ENCODE peak calls at places on chromosomes 13 and 19, in five cellular contexts. One of them, this sample, is unnamed.

GRCh38 chr19:5039642-5040543 is 71.0 kb downstream of the KDM4B start:
- DNase-seq in psoas muscle: no peak
- DNase-seq in body of pancreas: no peak
- DNase-seq in breast epithelium: no peak
- DNase-seq in mucosa of descending colon: no peak
- DNase-seq in this sample: no peak

GRCh38 chr19:35099155-35099896 is 16.3 kb upstream of the FXYD3 start:
- DNase-seq in body of pancreas: no peak
- DNase-seq in breast epithelium: no peak
- DNase-seq in mucosa of descending colon: no peak
- DNase-seq in psoas muscle: no peak
- DNase-seq in this sample: no peak

GRCh38 chr19:42207767-42208259 is 9.7 kb downstream of the DEDD2 start:
- DNase-seq in breast epithelium: no peak
- DNase-seq in mucosa of descending colon: peak; percentile 66
- DNase-seq in body of pancreas: no peak
- DNase-seq in psoas muscle: no peak
- DNase-seq in this sample: no peak

GRCh38 chr13:59673301-59673700 is 490.4 kb downstream of the DIAPH3 start:
- DNase-seq in mucosa of descending colon: no peak
- DNase-seq in body of pancreas: no peak
- DNase-seq in breast epithelium: no peak
- DNase-seq in psoas muscle: no peak
- DNase-seq in this sample: no peak

GRCh38 chr19:604355-604754 is 14.7 kb downstream of the HCN2 start:
- DNase-seq in breast epithelium: no peak
- DNase-seq in mucosa of descending colon: no peak
- DNase-seq in psoas muscle: no peak
- DNase-seq in body of pancreas: no peak
- DNase-seq in this sample: peak; percentile 31

GRCh38 chr19:10881403-10882107 is 10.2 kb downstream of the CARM1 start:
- DNase-seq in breast epithelium: no peak
- DNase-seq in psoas muscle: no peak
- DNase-seq in body of pancreas: no peak
- DNase-seq in mucosa of descending colon: no peak
- DNase-seq in this sample: no peak

GRCh38 chr13:48235100-48235813 is 2.3 kb downstream of the ITM2B start:
- DNase-seq in mucosa of descending colon: no peak
- DNase-seq in body of pancreas: peak; percentile 56
- DNase-seq in breast epithelium: no peak
- DNase-seq in psoas muscle: no peak
- DNase-seq in this sample: no peak

GRCh38 chr19:35549174-35549788 is 3.9 kb downstream of the TMEM147 start:
- DNase-seq in breast epithelium: no peak
- DNase-seq in body of pancreas: peak; percentile 78
- DNase-seq in psoas muscle: no peak
- DNase-seq in mucosa of descending colon: no peak
- DNase-seq in this sample: peak; percentile 66

GRCh38 chr19:5407356-5407755 is 47.9 kb upstream of the ZNRF4 start:
- DNase-seq in body of pancreas: no peak
- DNase-seq in breast epithelium: no peak
- DNase-seq in psoas muscle: no peak
- DNase-seq in mucosa of descending colon: no peak
- DNase-seq in this sample: no peak

GRCh38 chr19:2294377-2295335 is 12.7 kb upstream of the PEAK3 start:
- DNase-seq in breast epithelium: no peak
- DNase-seq in body of pancreas: no peak
- DNase-seq in psoas muscle: no peak
- DNase-seq in mucosa of descending colon: no peak
- DNase-seq in this sample: no peak

GRCh38 chr19:40503300-40503699 is 36.5 kb downstream of the SPTBN4 start:
- DNase-seq in mucosa of descending colon: no peak
- DNase-seq in psoas muscle: no peak
- DNase-seq in body of pancreas: peak; percentile 23
- DNase-seq in breast epithelium: no peak
- DNase-seq in this sample: no peak

GRCh38 chr19:44005968-44006367 is 3.2 kb downstream of the ZNF230 start:
- DNase-seq in breast epithelium: no peak
- DNase-seq in psoas muscle: no peak
- DNase-seq in mucosa of descending colon: no peak
- DNase-seq in body of pancreas: no peak
- DNase-seq in this sample: no peak

GRCh38 chr13:48403151-48403631 is 9.7 kb downstream of the LPAR6 start:
- DNase-seq in mucosa of descending colon: no peak
- DNase-seq in breast epithelium: no peak
- DNase-seq in psoas muscle: no peak
- DNase-seq in body of pancreas: no peak
- DNase-seq in this sample: no peak

GRCh38 chr19:13827656-13828055 is 32.4 kb downstream of the ZSWIM4 start:
- DNase-seq in breast epithelium: no peak
- DNase-seq in mucosa of descending colon: no peak
- DNase-seq in body of pancreas: no peak
- DNase-seq in psoas muscle: no peak
- DNase-seq in this sample: peak; percentile 54
- TF ChIP-seq CTCF in breast epithelium: no peak
- TF ChIP-seq CTCF in mucosa of descending colon: no peak
- TF ChIP-seq CTCF in body of pancreas: no peak
- TF ChIP-seq CTCF in psoas muscle: no peak
- TF ChIP-seq CTCF in this sample: no peak

DNA sequence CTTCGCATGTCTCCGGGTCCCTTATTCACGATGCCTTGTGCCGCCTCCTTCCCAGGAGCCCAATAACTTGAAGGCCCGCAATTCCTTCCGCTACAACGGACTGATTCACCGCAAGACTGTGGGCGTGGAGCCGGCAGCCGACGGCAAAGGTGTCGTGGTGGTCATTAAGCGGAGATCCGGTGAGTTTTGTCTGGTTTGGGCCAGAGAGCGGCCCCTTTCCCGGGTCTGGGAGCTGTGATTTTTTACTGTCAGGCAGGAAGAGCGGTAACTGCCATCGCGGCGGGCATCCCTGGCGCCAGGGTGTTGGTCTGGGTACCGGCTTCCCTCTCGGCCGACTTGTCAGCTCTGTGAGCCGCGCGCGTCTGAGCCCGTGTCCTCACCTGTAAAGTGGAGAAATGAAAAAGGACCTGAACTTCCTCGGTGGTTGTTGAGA is 799 bp downstream of the RPL28 start:
- DNase-seq in psoas muscle: no peak
- DNase-seq in breast epithelium: no peak
- DNase-seq in body of pancreas: no peak
- DNase-seq in mucosa of descending colon: no peak
- DNase-seq in this sample: no peak
- H3K36me3 ChIP-seq in psoas muscle: peaks cover 50% of the 10 kb centered on the region
- H3K36me3 ChIP-seq in breast epithelium: no peaks in the 10 kb centered on the region
- H3K36me3 ChIP-seq in body of pancreas: no peaks in the 10 kb centered on the region
- H3K36me3 ChIP-seq in mucosa of descending colon: no peaks in the 10 kb centered on the region
- H3K36me3 ChIP-seq in this sample: peaks cover 18% of the 10 kb centered on the region

DNA sequence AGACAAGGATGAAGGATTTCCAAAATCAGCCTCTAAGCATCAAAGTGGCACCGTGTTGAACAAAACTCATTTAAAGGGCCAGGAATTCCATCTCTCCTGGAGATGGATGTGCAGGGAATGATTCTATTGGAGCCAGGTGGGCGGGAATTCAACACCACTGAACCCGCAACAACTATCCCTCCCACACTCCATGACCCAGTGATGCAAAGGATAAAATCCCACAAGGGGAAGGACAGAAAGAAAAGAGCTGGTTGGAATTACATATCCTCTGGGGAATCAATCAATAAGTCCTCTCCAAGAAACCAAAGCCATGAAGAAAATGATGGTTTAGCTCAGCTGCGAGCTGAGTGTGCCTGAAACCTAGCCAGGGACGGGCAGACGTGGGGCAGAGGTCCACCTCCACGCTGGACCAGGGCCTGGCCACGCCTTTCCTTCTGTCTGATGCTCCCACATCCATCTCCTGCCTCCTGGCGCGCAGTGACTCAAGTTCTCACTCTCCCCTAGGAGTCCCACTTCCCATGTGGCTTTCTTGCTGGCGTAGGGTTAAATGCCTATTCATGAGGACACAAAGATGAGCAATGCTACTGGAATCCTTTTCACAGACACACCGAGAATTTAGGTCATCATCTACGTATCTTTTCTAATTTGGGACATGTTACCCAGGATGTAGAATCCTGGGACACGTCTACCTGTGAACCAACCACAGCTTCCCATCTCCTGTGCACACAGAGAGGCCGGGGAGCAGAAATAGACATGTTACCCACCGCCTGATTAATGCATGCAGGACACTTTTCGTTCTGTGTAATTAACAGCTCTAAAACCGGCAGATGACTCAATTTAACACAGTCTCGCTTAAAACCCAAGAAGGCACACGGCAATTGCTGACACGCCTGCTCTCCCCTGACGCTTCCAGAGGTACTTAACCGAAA is 48.6 kb downstream of the PEPD start:
- DNase-seq in body of pancreas: no peak
- DNase-seq in psoas muscle: no peak
- DNase-seq in mucosa of descending colon: no peak
- DNase-seq in breast epithelium: no peak
- DNase-seq in this sample: no peak
- TF ChIP-seq CTCF in body of pancreas: no peak
- TF ChIP-seq CTCF in psoas muscle: no peak
- TF ChIP-seq CTCF in mucosa of descending colon: no peak
- TF ChIP-seq CTCF in breast epithelium: no peak
- TF ChIP-seq CTCF in this sample: no peak

GRCh38 chr13:99555149-99555548 is 53.9 kb downstream of the TM9SF2 start:
- DNase-seq in mucosa of descending colon: no peak
- DNase-seq in psoas muscle: no peak
- DNase-seq in body of pancreas: no peak
- DNase-seq in breast epithelium: no peak
- DNase-seq in this sample: no peak

GRCh38 chr13:99558570-99559180 is 57.4 kb downstream of the TM9SF2 start:
- DNase-seq in mucosa of descending colon: no peak
- DNase-seq in body of pancreas: no peak
- DNase-seq in breast epithelium: no peak
- DNase-seq in psoas muscle: no peak
- DNase-seq in this sample: no peak

GRCh38 chr13:99553033-99553432 is 51.8 kb downstream of the TM9SF2 start:
- DNase-seq in body of pancreas: no peak
- DNase-seq in breast epithelium: no peak
- DNase-seq in mucosa of descending colon: no peak
- DNase-seq in psoas muscle: no peak
- DNase-seq in this sample: no peak

GRCh38 chr13:99559560-99559959 is 58.3 kb downstream of the TM9SF2 start:
- DNase-seq in psoas muscle: no peak
- DNase-seq in body of pancreas: no peak
- DNase-seq in mucosa of descending colon: no peak
- DNase-seq in breast epithelium: no peak
- DNase-seq in this sample: no peak

DNA sequence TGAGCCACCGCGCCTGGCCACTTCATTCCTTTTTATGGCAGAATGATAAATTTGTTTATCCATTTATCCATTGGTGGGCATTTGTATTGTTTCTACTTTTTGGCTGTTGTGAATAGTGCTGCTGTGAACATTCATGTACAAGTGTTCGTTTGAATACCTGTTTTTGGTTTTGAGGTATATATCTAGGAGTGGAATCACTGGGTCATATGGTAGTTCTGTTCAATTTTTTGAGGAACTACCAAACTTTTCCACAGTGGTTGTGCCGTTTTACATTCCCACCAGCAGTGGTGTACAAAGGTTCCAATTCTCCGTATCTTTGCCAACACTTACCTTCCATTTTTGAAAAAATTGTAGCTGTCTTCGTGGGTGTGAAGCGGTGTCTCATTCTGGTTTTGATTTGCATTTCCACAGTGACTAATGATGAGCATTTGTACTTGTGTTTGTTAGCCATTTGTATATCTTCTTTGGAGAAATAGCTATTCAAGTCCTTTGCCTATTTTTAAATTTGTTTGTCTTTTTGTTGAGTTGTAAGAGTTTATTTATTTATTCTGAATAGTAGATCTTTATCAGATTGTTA is 55.7 kb downstream of the TM9SF2 start:
- DNase-seq in psoas muscle: no peak
- DNase-seq in breast epithelium: no peak
- DNase-seq in body of pancreas: no peak
- DNase-seq in mucosa of descending colon: no peak
- DNase-seq in this sample: no peak
- H3K36me3 ChIP-seq in psoas muscle: peaks cover 84% of the 10 kb centered on the region
- H3K36me3 ChIP-seq in breast epithelium: no peaks in the 10 kb centered on the region
- H3K36me3 ChIP-seq in body of pancreas: no peaks in the 10 kb centered on the region
- H3K36me3 ChIP-seq in mucosa of descending colon: peaks cover 6% of the 10 kb centered on the region
- H3K36me3 ChIP-seq in this sample: peaks cover 2% of the 10 kb centered on the region

This sample was measured in Caco-2.